ENCODE peak calls at places on chromosomes 6 and 20, in four cellular contexts. C, S, O and P are unnamed samples.

GRCh38 chr6:391559-392440 is at the start of gene IRF4:
- DNase-seq in C (no peak), S (no peak), O (no peak), P (peak)

GRCh38 chr20:51378171-51378928 is 164.2 kb downstream of the NFATC2 start:
- DNase-seq in C (peak), S (no peak), O (no peak), P (peak)

GRCh38 chr20:62576815-62577214 is 65.5 kb upstream of the SLCO4A1 start:
- DNase-seq in C (peak), S (no peak), O (no peak), P (peak)

GRCh38 chr20:38633577-38634093 is 32.0 kb downstream of the ARHGAP40 start:
- DNase-seq in C (peak), S (peak), O (no peak), P (peak)

GRCh38 chr6:107827541-107827940 is 3.4 kb upstream of the SCML4 start:
- DNase-seq in C (no peak), S (no peak), O (no peak), P (no peak)

GRCh38 chr6:158031445-158032353 is 50.0 kb downstream of the SYNJ2 start:
- DNase-seq in C (peak), S (peak), O (no peak), P (no peak)

GRCh38 chr6:26534681-26535465 is 3.3 kb upstream of the HMGN4 start:
- DNase-seq in C (no peak), S (no peak), O (no peak), P (no peak)

GRCh38 chr6:3324262-3324942 is 65.7 kb downstream of the PSMG4 start:
- DNase-seq in C (peak), S (no peak), O (peak), P (no peak)

GRCh38 chr20:46298374-46298773 is 9.9 kb downstream of the CDH22 start:
- DNase-seq in C (no peak), S (no peak), O (no peak), P (no peak)

GRCh38 chr6:105567140-105567539 is 164.3 kb upstream of the PREP start:
- DNase-seq in C (no peak), S (no peak), O (no peak), P (no peak)

GRCh38 chr6:32906539-32906938 is 34.3 kb downstream of the HLA-DMB start:
- DNase-seq in C (no peak), S (no peak), O (no peak), P (no peak)

GRCh38 chr6:2967936-2968335 is 3.4 kb downstream of the SERPINB6 start:
- DNase-seq in C (no peak), S (no peak), O (no peak), P (no peak)

GRCh38 chr6:52595796-52596130 is 18.9 kb upstream of the TRAM2 start:
- DNase-seq in C (no peak), S (no peak), O (no peak), P (no peak)

GRCh38 chr20:34179636-34180360 is 61.4 kb upstream of the ASIP start:
- DNase-seq in C (peak), S (no peak), O (no peak), P (no peak)

GRCh38 chr20:34181484-34181883 is 59.7 kb upstream of the ASIP start:
- DNase-seq in C (no peak), S (no peak), O (no peak), P (no peak)

GRCh38 chr20:34175879-34176278 is 63.8 kb upstream of the EIF2S2 start:
- DNase-seq in C (no peak), S (no peak), O (no peak), P (no peak)

GRCh38 chr20:34177060-34177459 is 64.2 kb upstream of the ASIP start:
- DNase-seq in C (no peak), S (no peak), O (no peak), P (no peak)

DNA sequence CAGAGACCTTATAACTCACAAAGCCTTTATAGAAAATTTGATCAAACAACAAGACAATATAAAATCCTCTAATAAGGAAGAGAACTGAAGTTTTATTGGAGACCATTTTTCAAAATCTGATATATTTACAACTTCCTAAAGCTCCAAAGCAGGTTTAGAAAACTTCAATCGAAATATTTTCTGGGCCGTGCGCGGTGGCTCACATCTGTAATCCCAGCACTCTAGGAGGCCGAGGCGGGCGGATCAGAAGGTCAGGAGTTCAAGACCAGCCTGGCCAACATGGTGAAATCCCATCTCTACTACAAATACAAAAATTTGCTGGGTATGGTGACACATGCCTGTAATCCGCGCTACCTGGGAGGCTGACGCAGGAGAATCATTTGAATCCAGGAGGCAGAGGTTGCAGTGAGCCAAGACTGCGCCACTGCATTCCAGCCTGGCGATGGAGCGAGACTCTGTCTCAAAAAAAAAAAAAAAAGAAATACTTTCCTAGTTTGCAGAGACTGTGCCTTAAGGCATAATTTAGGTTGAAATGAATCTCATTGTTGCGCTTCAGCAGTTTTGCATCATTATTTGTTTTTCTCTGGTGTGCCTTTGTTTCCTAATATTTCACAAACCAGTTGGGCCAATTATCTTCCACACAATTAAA is 60.6 kb upstream of the ASIP start:
- DNase-seq in C (no peak), S (no peak), O (no peak), P (no peak)
- TF ChIP-seq USF1 in C (no peak), S (no peak), O (no peak), P (no peak)

GRCh38 chr6:42135161-42135560 is 7.3 kb downstream of the C6orf132 start:
- DNase-seq in C (no peak), S (no peak), O (no peak), P (no peak)

GRCh38 chr6:42137192-42137753 is 5.1 kb downstream of the C6orf132 start:
- DNase-seq in C (no peak), S (peak), O (no peak), P (peak)

GRCh38 chr6:42135722-42136121 is 6.7 kb downstream of the C6orf132 start:
- DNase-seq in C (no peak), S (no peak), O (no peak), P (no peak)

GRCh38 chr6:42138190-42138589 is 4.2 kb downstream of the C6orf132 start:
- DNase-seq in C (no peak), S (no peak), O (no peak), P (no peak)

DNA sequence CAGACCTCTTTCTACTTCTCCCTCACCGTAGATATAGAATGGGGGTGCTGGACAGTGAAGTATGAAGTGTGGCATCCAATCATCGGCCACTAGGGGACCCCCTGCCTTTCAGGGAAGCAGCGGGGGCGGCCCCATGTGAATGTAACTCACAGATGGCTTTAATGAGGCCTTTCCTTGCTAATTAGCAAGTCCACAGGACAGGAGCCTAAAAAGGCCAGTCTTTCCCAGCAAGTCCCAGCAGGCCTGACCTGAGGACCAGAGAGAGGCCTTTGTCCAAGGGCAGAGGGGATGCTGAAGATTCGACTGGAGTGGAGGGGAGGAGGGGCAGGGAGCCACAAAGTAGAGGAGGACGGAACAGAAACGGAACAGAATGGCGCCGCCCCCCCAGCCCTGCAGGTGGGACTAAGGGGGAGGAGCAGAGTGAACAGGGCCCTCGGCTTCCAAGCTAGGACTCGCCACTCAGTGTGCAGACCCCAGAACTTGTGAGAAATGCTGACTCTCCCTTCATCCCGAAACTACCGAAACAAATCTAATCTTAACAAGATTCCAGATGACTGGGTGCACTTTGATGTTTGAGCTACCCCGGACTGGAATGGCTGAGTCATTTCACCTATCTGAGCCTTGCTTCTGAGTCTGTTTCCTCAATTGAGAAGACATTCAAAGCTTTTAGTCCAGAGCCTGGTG is 5.8 kb downstream of the C6orf132 start:
- DNase-seq in C (peak), S (peak), O (peak), P (peak)
- TF ChIP-seq USF1 in C (peak), S (no peak), O (no peak), P (no peak)

DNA sequence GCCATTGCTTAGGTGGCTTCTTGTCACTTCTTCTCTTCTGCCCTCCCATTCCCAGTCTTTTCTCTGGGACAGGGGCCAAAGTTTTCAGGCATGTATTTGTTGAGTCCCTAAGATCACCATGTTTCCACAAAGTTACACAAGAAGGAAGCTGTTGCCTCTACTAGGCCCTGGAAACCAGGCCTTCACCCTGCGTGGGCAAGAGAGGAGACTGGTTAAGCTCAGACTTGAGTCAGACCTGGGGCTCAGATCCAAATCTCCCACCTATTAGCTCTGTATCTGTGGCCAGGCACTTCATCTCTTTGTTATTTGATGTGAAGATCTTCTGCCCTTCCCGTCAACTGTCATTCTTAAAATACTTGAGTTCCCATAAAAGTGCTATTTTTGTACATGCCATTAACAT is 154.6 kb downstream of the SASH1 start:
- DNase-seq in C (no peak), S (no peak), O (no peak), P (no peak)
- TF ChIP-seq USF1 in C (no peak), S (no peak), O (no peak), P (no peak)

GRCh38 chr6:16452348-16452747 is 214.0 kb downstream of the GMPR start:
- DNase-seq in C (no peak), S (no peak), O (no peak), P (no peak)
- TF ChIP-seq USF1 in C (no peak), S (no peak), O (no peak), P (no peak)